ENCODE peak calls at places on chromosomes 4 and X, in ten cellular contexts. Z, O, F, I, W, B, M, X, E and Y are unnamed samples. For H3K36me3 and H3K27me3, the result is how much of the 10 kb centered on the place peaks cover.

GRCh38 chrX:28347526-28347925 is 239.7 kb upstream of the IL1RAPL1 start:
- DNase-seq in M (no peak), I (no peak), F (no peak), O (peak), X (no peak), E (no peak), Z (no peak), W (no peak), B (no peak), Y (no peak)

GRCh38 chrX:104351173-104351769 is 96.5 kb upstream of the ESX1 start:
- DNase-seq in B (no peak), X (no peak), I (no peak), F (peak), W (no peak), Z (no peak), M (no peak), O (peak), E (no peak), Y (no peak)

GRCh38 chr4:106149026-106149425 is 167.0 kb downstream of the TBCK start:
- DNase-seq in F (peak), E (no peak), X (no peak), I (no peak), Z (no peak), B (no peak), M (no peak), O (no peak), W (no peak), Y (no peak)

GRCh38 chr4:122705547-122705946 is 27.0 kb upstream of the BBS12 start:
- DNase-seq in E (no peak), O (no peak), F (no peak), Z (no peak), I (no peak), B (no peak), W (no peak), X (no peak), M (no peak), Y (no peak)

GRCh38 chr4:183504930-183505555 is at the start of gene ING2:
- DNase-seq in I (no peak), M (no peak), E (no peak), F (no peak), O (no peak), X (no peak), W (peak), Z (peak), B (no peak), Y (peak)

GRCh38 chr4:68738036-68738435 is 67.6 kb upstream of the UGT2B15 start:
- DNase-seq in E (no peak), F (no peak), W (no peak), Z (no peak), X (no peak), B (no peak), I (no peak), O (no peak), M (no peak), Y (no peak)

GRCh38 chr4:112302320-112303274 is 5.4 kb downstream of the ALPK1 start:
- DNase-seq in W (no peak), B (no peak), I (no peak), Z (no peak), M (no peak), E (no peak), O (no peak), F (no peak), X (no peak), Y (no peak)

GRCh38 chr4:146890301-146890700 is 55.4 kb downstream of the TTC29 start:
- DNase-seq in O (no peak), M (no peak), I (no peak), W (no peak), E (no peak), Z (no peak), F (no peak), B (no peak), X (no peak), Y (no peak)

GRCh38 chr4:28759064-28759463 is 1898.4 kb downstream of the STIM2 start:
- DNase-seq in E (no peak), O (no peak), F (no peak), W (no peak), Z (no peak), I (no peak), X (no peak), B (no peak), M (no peak), Y (no peak)

GRCh38 chr4:90181644-90182043 is 54.5 kb downstream of the CCSER1 start:
- DNase-seq in B (no peak), Z (no peak), X (no peak), E (no peak), O (peak), F (no peak), M (no peak), I (no peak), W (no peak), Y (no peak)

GRCh38 chrX:155069414-155069813 is 1.5 kb downstream of the CMC4 start:
- DNase-seq in X (no peak), F (no peak), I (no peak), B (no peak), W (no peak), M (no peak), E (no peak), Z (no peak), O (no peak), Y (no peak)

GRCh38 chr4:183422962-183423653 is 21.3 kb upstream of the CDKN2AIP start:
- DNase-seq in X (no peak), I (no peak), Z (no peak), B (no peak), M (no peak), O (peak), F (peak), E (no peak), W (no peak), Y (no peak)

GRCh38 chr4:138897818-138898226 is 117.8 kb upstream of the NOCT start:
- DNase-seq in X (no peak), F (peak), E (no peak), M (peak), I (no peak), O (peak), W (no peak), Z (no peak), B (no peak), Y (no peak)

GRCh38 chr4:48331577-48332340 is 9.6 kb upstream of the SLAIN2 start:
- DNase-seq in Z (no peak), M (no peak), W (no peak), F (peak), I (no peak), B (no peak), O (peak), X (no peak), E (no peak), Y (no peak)

GRCh38 chrX:47247206-47247998 is 14.6 kb downstream of the USP11 start:
- DNase-seq in W (no peak), M (no peak), X (no peak), E (no peak), B (no peak), I (no peak), Z (no peak), O (peak), F (no peak), Y (peak)

GRCh38 chrX:22124098-22124497 is 92.0 kb downstream of the PHEX start:
- DNase-seq in E (no peak), I (no peak), O (peak), B (peak), F (no peak), Z (no peak), X (no peak), W (no peak), M (no peak), Y (no peak)

GRCh38 chrX:87299563-87300160 is 217.9 kb upstream of the KLHL4 start:
- DNase-seq in Z (peak), F (peak), I (no peak), E (no peak), X (no peak), O (peak), W (no peak), B (no peak), M (no peak), Y (peak)

GRCh38 chrX:67546496-67547423 is 2.9 kb downstream of the AR start:
- DNase-seq in E (no peak), F (no peak), M (no peak), I (no peak), X (no peak), Z (peak), W (no peak), O (no peak), B (no peak), Y (peak)

GRCh38 chr4:183182873-183183725 is 84.0 kb downstream of the WWC2 start:
- DNase-seq in E (no peak), W (no peak), I (no peak), M (no peak), X (peak), B (peak), Z (peak), F (peak), O (peak), Y (peak)

GRCh38 chrX:107741318-107741813 is 34.2 kb downstream of the TSC22D3 start:
- DNase-seq in W (no peak), F (no peak), B (no peak), I (no peak), M (no peak), E (no peak), X (no peak), O (no peak), Z (no peak), Y (peak)

GRCh38 chr4:123017078-123017477 is 94.7 kb upstream of the NUDT6 start:
- DNase-seq in F (no peak), Z (no peak), E (no peak), X (no peak), O (no peak), M (no peak), I (no peak), B (no peak), W (no peak), Y (no peak)

GRCh38 chrX:102067966-102068723 is 57.3 kb upstream of the TCEAL2 start:
- DNase-seq in B (no peak), I (no peak), E (no peak), W (peak), F (peak), Z (peak), M (no peak), O (peak), X (no peak), Y (peak)

DNA sequence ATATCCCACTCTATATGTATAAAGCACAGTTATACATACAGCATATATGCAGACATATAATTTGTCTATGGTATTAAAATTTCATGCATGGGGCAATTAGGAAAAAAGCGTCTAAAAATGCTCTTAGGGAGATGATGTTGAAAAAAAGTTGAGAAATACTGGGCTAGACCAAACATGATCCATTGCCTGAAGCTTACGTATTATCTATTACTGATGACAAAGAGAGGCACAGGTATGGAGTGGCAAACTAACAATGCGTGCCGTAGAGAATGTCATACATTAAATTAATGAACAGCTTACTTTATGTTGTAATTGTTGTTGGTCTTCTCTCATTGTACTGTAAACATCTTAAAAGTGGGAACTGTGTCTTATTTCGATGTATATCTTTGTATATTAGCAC is 13.9 kb downstream of the RHOH start:
- DNase-seq in W (no peak), B (no peak), X (no peak), F (no peak), I (no peak), M (no peak), O (no peak), E (no peak), Z (no peak), Y (no peak)
- H3K36me3 ChIP-seq in W (under half), B (under half), X (under half), F (under half), I (under half), M (under half), O (under half), E (under half), Z (under half), Y (under half)

DNA sequence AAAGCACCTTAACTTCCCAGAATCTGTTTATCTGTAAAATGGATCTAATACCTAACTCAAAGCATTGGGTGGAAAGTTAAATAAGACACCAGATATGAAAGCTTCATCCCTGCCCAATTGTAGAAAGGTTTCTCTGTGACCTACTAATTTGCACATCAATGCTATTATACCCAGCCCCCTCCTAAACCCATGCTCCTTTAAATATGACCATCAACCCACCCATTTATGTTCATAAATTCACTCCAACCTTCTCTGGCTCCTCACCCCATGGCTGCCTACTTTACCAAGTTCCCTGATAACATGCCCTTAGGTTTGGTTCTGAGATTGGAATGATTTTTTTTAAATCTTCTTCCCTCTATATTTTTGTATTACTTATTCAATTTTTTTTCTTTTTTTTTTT is 1.9 kb downstream of the LYAR start:
- DNase-seq in B (no peak), F (no peak), Z (no peak), X (no peak), I (no peak), E (no peak), O (no peak), W (no peak), M (no peak), Y (no peak)
- H3K4me3 ChIP-seq in B (no peak), F (no peak), Z (no peak), X (no peak), I (no peak), E (no peak), O (no peak), W (no peak), M (no peak), Y (no peak)

GRCh38 chr4:8904666-8905065 is 33.0 kb upstream of the HMX1 start:
- DNase-seq in E (no peak), X (no peak), O (no peak), W (no peak), B (no peak), F (no peak), M (no peak), Z (no peak), I (no peak), Y (peak)
- H3K27me3 ChIP-seq in E (under half), X (under half), O (under half), W (under half), B (half or more), F (under half), M (under half), Z (under half), I (under half), Y (under half)

DNA sequence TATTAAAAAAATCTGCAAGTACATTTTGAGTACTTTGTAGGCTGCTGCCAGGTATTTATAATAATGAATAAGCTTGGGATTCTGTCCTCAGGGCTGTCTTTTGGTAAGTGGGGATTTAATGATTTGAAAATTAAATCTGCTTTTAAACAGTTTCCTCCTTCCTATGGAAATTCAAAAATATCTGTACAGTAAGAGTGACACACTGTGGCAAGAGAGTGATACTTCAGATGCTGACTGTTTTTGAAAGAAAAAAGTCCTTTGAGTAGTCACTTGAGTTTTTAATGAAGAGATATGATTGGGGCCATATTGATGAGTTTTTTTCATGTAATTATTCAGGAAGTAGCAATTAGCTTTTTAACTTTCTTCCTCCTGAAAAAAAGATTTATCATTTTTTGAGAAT is 49.2 kb downstream of the SMARCAD1 start:
- DNase-seq in M (no peak), X (no peak), E (no peak), I (no peak), W (no peak), Z (no peak), B (no peak), F (no peak), O (peak), Y (no peak)
- H3K36me3 ChIP-seq in M (under half), X (under half), E (under half), I (under half), W (under half), Z (under half), B (under half), F (under half), O (under half), Y (under half)

GRCh38 chrX:30961805-30962204 is 72.8 kb upstream of the TAB3 start:
- DNase-seq in F (no peak), I (no peak), O (no peak), E (no peak), X (no peak), M (no peak), Z (no peak), B (no peak), W (no peak), Y (no peak)
- H3K4me3 ChIP-seq in F (no peak), I (no peak), O (no peak), E (no peak), X (no peak), M (no peak), Z (no peak), B (no peak), W (no peak), Y (no peak)